ENCODE peak calls at places on chromosomes 4 and X, in four cellular contexts. G is H1, M is GM12878, H is K562. P is an unnamed sample.

GRCh38 chrX:15737188-15737956 is 698 bp upstream of the CA5B start:
- DNase-seq in G (no peak), M (no peak), H (no peak), P (no peak)

GRCh38 chrX:69150294-69150960 is 14.8 kb downstream of the PJA1 start:
- DNase-seq in G (no peak), M (no peak), H (no peak), P (peak)

GRCh38 chrX:133444952-133445831 is 29.9 kb upstream of the GPC4 start:
- DNase-seq in G (no peak), M (no peak), H (no peak), P (no peak)

GRCh38 chr4:88981571-88981970 is 75.4 kb downstream of the FAM13A start:
- DNase-seq in G (no peak), M (no peak), H (no peak), P (no peak)

GRCh38 chrX:23389196-23389792 is 54.6 kb downstream of the PTCHD1 start:
- DNase-seq in G (no peak), M (no peak), H (no peak), P (no peak)

GRCh38 chr4:42501624-42502401 is 104.5 kb downstream of the SHISA3 start:
- DNase-seq in G (no peak), M (no peak), H (no peak), P (no peak)

GRCh38 chr4:119581480-119581879 is 47.1 kb downstream of the PDE5A start:
- DNase-seq in G (no peak), M (no peak), H (no peak), P (no peak)

GRCh38 chr4:102404551-102404969 is 59.3 kb upstream of the SLC39A8 start:
- DNase-seq in G (no peak), M (no peak), H (no peak), P (no peak)

GRCh38 chr4:2296621-2297601 is 35.0 kb upstream of the MXD4 start:
- DNase-seq in G (peak), M (no peak), H (no peak), P (no peak)

GRCh38 chrX:107823456-107823855 is 2.2 kb upstream of the MID2 start:
- DNase-seq in G (no peak), M (no peak), H (no peak), P (no peak)

DNA sequence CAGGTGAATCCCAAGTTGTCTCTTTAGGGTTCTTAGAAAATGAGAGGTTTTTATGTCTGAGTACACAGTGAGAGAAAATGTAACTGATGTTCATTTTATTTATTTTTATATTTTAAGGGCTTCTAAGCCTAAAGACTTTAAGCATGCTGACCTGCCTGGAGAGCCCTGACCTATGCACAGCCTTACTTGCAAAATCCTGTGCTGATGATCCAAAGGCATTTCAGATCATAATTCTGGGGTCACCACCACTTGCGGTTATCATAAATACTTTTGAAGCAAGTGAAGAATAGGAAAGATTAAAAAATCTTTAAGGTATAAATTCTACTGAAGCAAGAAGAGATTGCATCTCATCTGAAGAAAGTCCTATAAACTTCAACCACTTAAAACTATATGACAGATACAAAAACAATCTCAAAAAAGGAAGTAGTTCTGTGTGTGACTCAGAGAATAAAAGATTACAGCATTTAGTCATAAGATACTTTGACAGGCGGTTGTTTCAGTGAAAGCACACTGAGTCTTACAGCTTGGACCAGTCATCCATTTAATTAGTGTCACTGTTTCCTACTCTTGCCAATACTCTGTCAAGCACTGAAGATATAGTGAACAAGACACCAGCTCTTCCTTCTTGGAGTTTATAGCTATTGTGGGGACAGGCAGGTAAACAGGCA is 245.2 kb upstream of the DIPK2B start:
- DNase-seq in G (no peak), M (no peak), H (no peak), P (no peak)
- TF ChIP-seq BRCA1 in G (no peak), M (no peak), H (no peak), P (no peak)

DNA sequence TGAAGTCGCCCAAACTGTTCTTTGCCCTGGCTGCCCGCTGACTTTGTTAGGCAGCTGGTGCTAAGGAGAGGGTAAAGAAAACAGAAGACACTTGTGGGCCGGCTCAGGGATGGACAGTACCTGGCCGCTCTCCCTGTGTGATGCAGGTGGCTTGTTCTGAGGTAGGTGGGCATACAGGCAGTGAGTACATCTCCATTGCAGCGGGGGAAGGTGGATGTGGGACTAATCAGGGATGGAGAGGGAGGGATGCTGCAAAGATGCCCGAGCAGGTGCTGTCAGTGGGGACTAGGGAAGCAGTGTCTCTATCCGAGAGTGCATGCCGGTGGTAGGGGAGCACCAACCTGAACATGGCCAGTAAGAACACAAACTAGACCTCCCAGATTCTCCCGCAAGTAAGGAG is 67.0 kb downstream of the SORBS2 start:
- DNase-seq in G (no peak), M (no peak), H (no peak), P (no peak)
- TF ChIP-seq BRCA1 in G (no peak), M (no peak), H (no peak), P (no peak)

GRCh38 chr4:13905543-13905942 is 278.0 kb upstream of the BOD1L1 start:
- DNase-seq in G (no peak), M (no peak), H (no peak), P (no peak)
- TF ChIP-seq BRCA1 in G (no peak), M (no peak), H (no peak), P (no peak)

DNA sequence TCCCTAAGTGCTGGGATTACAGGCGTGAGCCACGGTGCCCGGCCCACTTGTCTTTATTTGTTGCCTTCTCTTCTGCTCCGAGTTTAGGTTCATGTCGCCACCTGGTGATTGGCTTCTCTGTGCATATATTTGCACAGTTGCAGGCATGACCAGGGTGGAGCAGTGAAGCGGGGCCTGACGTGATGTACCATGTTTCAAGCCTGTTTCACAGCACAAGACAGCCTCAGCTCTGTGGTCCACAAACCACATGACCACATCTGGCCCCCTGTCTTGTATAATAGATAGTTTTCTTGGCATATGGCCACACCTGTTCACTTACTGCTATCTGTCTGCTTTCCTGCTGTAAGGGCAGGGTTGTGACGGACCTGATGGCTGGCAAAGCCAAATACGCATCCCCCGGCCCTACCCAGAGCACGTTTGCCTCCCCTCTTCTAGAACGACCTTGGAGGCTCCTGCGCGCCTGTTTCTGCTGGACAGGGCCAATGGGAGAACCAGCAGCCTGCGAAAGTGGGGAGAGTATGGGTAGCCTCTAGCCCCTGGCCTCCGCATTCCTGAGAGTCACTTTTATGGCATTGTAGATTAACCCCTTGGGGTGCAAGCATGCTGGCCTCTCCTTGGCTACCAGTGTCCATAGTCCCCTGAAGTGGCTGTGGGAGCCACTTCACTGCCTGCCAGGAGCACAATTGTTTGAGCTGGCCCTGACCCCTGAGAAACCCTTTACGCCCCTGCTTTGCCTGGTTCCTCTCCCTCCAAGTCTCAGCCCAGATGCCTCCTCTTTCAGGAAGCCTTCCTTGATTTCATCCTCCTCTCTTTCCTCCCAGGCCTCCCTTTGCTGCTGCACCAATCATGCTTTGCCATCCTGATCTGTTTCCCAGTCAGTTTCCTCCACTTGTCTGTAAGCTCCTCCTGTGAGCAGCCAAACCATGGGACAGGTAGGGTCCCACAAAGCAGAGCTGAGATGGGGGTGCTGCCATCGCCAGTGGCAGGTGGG is 6.0 kb upstream of the SH3TC1 start:
- DNase-seq in G (no peak), M (peak), H (no peak), P (peak)
- TF ChIP-seq BRCA1 in G (no peak), M (no peak), H (no peak), P (no peak)

GRCh38 chr4:57136281-57136680 is 26.1 kb upstream of the IGFBP7 start:
- DNase-seq in G (no peak), M (no peak), H (no peak), P (no peak)
- TF ChIP-seq BRCA1 in G (no peak), M (no peak), H (no peak), P (no peak)

GRCh38 chr4:8261851-8262535 is 7.6 kb upstream of the HTRA3 start:
- DNase-seq in G (no peak), M (no peak), H (peak), P (no peak)
- TF ChIP-seq BRCA1 in G (no peak), M (no peak), H (no peak), P (no peak)

DNA sequence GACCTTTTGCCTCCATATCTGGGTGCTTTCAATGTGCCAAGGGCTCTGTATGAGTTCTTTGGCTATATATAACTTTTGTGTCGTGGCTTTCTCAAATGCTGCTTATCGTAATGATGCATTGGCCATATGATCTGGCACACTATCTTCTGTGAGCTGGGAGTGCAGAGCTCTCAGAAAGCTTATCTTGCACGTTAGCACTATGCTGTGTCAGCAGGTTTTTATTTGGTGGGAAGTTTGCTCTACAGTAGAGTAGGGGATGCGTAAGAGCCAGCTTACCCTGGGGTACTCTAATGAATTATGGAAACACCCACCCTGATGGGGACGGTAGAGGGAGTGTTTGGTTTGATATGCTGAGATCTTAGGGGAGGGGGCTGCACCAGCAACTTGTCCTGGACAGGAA is 119.6 kb downstream of the FAAH2 start:
- DNase-seq in G (no peak), M (no peak), H (no peak), P (no peak)
- TF ChIP-seq BRCA1 in G (no peak), M (no peak), H (no peak), P (no peak)

GRCh38 chrX:39263946-39264483 is 462.8 kb downstream of the MID1IP1 start:
- DNase-seq in G (no peak), M (no peak), H (no peak), P (no peak)
- TF ChIP-seq BRCA1 in G (no peak), M (no peak), H (no peak), P (no peak)

DNA sequence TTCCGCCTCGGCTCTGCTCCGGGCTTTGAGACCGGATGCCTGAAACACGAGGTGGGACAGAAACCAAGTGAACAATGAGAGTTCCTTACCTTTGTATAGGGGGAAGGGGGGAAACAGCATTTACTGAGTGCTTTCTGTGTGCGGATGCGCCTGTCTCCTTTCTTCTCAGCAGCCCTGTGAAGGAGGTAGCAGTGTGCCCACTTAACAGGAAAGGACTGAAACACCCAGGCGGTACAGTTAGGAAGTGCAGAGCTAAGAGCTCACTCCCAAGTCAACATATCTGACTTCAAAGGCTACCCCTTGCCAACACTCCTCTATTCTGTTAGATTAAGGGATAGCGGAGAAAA is 43.1 kb upstream of the TMSB15B start:
- DNase-seq in G (no peak), M (no peak), H (no peak), P (no peak)
- TF ChIP-seq BRCA1 in G (no peak), M (no peak), H (no peak), P (no peak)

GRCh38 chr4:101279377-101279871 is 67.9 kb downstream of the PPP3CA start:
- DNase-seq in G (no peak), M (no peak), H (no peak), P (no peak)
- TF ChIP-seq BRCA1 in G (no peak), M (no peak), H (no peak), P (no peak)

P was measured in HepG2.